ENCODE peak calls at places on chromosomes 4 and X, in nine cellular contexts. D is EL; R is activated T-cell treated with anti-CD3 and anti-CD28 coated beads, Interleukin-2, amount 50 U/mL, for 72 hours; F is NCI-H446 treated with DMSO at 0.1 percent for 48 hours; U is amniotic stem cell; N is NCI-H1930; Y is NCI-H460; I is astrocyte of the spinal cord; B is T-helper 1 cell. T is an unnamed sample.

GRCh38 chrX:40107291-40108083 is 9.7 kb upstream of the BCOR start:
- DNase-seq in D (peak; percentile 64), R (peak; percentile 29), F (peak; percentile 36), U (no peak), N (no peak), Y (peak; percentile 30), I (no peak), B (no peak), T (no peak)

GRCh38 chrX:21845096-21845495 is 5.7 kb downstream of the MBTPS2 start:
- DNase-seq in D (no peak), R (no peak), F (no peak), U (no peak), N (no peak), Y (no peak), I (no peak), B (no peak), T (no peak)

GRCh38 chr4:101981756-101982155 is 191.2 kb downstream of the BANK1 start:
- DNase-seq in D (no peak), R (no peak), F (peak; percentile 57), U (no peak), N (no peak), Y (no peak), I (no peak), B (no peak), T (no peak)

GRCh38 chr4:13476915-13477314 is 7.2 kb downstream of the RAB28 start:
- DNase-seq in D (peak; percentile 71), R (no peak), F (no peak), U (peak; percentile 33), N (no peak), Y (no peak), I (peak; percentile 67), B (no peak), T (no peak)

GRCh38 chr4:74793757-74794340 is 474 bp downstream of the BTC start:
- DNase-seq in D (peak; percentile 25), R (peak; percentile 3), F (no peak), U (no peak), N (peak; percentile 69), Y (peak; percentile 23), I (peak; percentile 24), B (no peak), T (no peak)

GRCh38 chrX:17376381-17377046 is 1.5 kb downstream of the NHS start:
- DNase-seq in D (peak; percentile 18), R (peak; percentile 35), F (no peak), U (no peak), N (no peak), Y (peak; percentile 12), I (peak; percentile 9), B (no peak), T (no peak)

GRCh38 chrX:19912-20571 is 261.1 kb upstream of the PLCXD1 start:
- DNase-seq in D (peak; percentile 4), R (peak; percentile 14), F (no peak), U (no peak), N (no peak), Y (no peak), I (peak; percentile 1), B (no peak), T (no peak)

GRCh38 chrX:53362439-53362838 is 60.0 kb downstream of the SMC1A start:
- DNase-seq in D (no peak), R (no peak), F (no peak), U (no peak), N (no peak), Y (no peak), I (no peak), B (no peak), T (no peak)

GRCh38 chr4:25449270-25449669 is 72.2 kb downstream of the ANAPC4 start:
- DNase-seq in D (peak; percentile 69), R (no peak), F (no peak), U (no peak), N (no peak), Y (no peak), I (no peak), B (no peak), T (no peak)

T was measured in Panc1.